ENCODE peak calls at places on chromosomes 12 and 14, in four cellular contexts. B is smooth muscle cell of the brain vasculature, R is left kidney, T is fibroblast of mammary gland. L is an unnamed sample.

GRCh38 chr14:101069666-101070362 is 166.3 kb upstream of the RTL1 start:
- DNase-seq in B (no peak), R (no peak), T (no peak), L (no peak)

GRCh38 chr12:121792607-121793500 is 634 bp downstream of the RHOF start:
- DNase-seq in B (no peak), R (peak), T (no peak), L (peak)

GRCh38 chr12:54417712-54418440 is 1.2 kb downstream of the ITGA5 start:
- DNase-seq in B (no peak), R (peak), T (no peak), L (no peak)

GRCh38 chr14:76780875-76781647 is 19.8 kb downstream of the VASH1 start:
- DNase-seq in B (no peak), R (peak), T (peak), L (no peak)

GRCh38 chr14:31207287-31207745 is 277 bp downstream of the HECTD1 start:
- DNase-seq in B (peak), R (no peak), T (no peak), L (no peak)

GRCh38 chr12:104790296-104791125 is 167.6 kb downstream of the SLC41A2 start:
- DNase-seq in B (no peak), R (peak), T (peak), L (peak)

GRCh38 chr14:74604896-74605295 is 7.1 kb downstream of the LTBP2 start:
- DNase-seq in B (no peak), R (no peak), T (peak), L (no peak)

GRCh38 chr12:89702503-89702902 is 6.1 kb downstream of the ATP2B1 start:
- DNase-seq in B (no peak), R (no peak), T (no peak), L (no peak)

GRCh38 chr12:11812558-11813421 is 163.3 kb downstream of the ETV6 start:
- DNase-seq in B (no peak), R (peak), T (no peak), L (peak)

GRCh38 chr14:60220084-60220483 is 28.9 kb upstream of the PPM1A start:
- DNase-seq in B (no peak), R (no peak), T (no peak), L (no peak)

L was measured in hepatocyte.